ENCODE peak calls at places on chromosomes 1 and 21, in six cellular contexts. One of them, this sample, is unnamed.

GRCh38 chr1:94327001-94327685 is 89.8 kb upstream of the ARHGAP29 start:
- DNase-seq in AG10803: peak; percentile 81
- DNase-seq in mucosa of gallbladder: peak; percentile 37
- DNase-seq in NCI-H1417 treated with DMSO at 0.1 percent for 48 hours: no peak
- DNase-seq in GDM1: no peak
- DNase-seq in activated naive CD8-positive, alpha-beta T cell treated with anti-CD3 and anti-CD28 coated beads, Interleukin-2, amount 10 ng/mL, durations not matched to agents 7 days and 5 days: no peak
- DNase-seq in this sample: no peak

GRCh38 chr1:90948301-90948700 is 73.5 kb downstream of the ZNF644 start:
- DNase-seq in AG10803: no peak
- DNase-seq in mucosa of gallbladder: no peak
- DNase-seq in NCI-H1417 treated with DMSO at 0.1 percent for 48 hours: no peak
- DNase-seq in GDM1: no peak
- DNase-seq in activated naive CD8-positive, alpha-beta T cell treated with anti-CD3 and anti-CD28 coated beads, Interleukin-2, amount 10 ng/mL, durations not matched to agents 7 days and 5 days: no peak
- DNase-seq in this sample: no peak

GRCh38 chr1:230704830-230705229 is 9.1 kb downstream of the AGT start:
- DNase-seq in AG10803: no peak
- DNase-seq in mucosa of gallbladder: no peak
- DNase-seq in NCI-H1417 treated with DMSO at 0.1 percent for 48 hours: no peak
- DNase-seq in GDM1: no peak
- DNase-seq in activated naive CD8-positive, alpha-beta T cell treated with anti-CD3 and anti-CD28 coated beads, Interleukin-2, amount 10 ng/mL, durations not matched to agents 7 days and 5 days: no peak
- DNase-seq in this sample: no peak

GRCh38 chr1:28580706-28581530 is 11.1 kb upstream of the RAB42 start:
- DNase-seq in AG10803: peak; percentile 49
- DNase-seq in mucosa of gallbladder: peak; percentile 32
- DNase-seq in NCI-H1417 treated with DMSO at 0.1 percent for 48 hours: no peak
- DNase-seq in GDM1: peak; percentile 17
- DNase-seq in activated naive CD8-positive, alpha-beta T cell treated with anti-CD3 and anti-CD28 coated beads, Interleukin-2, amount 10 ng/mL, durations not matched to agents 7 days and 5 days: peak; percentile 57
- DNase-seq in this sample: peak; percentile 68

GRCh38 chr1:213303286-213303685 is 252.2 kb downstream of the RPS6KC1 start:
- DNase-seq in AG10803: peak; percentile 54
- DNase-seq in mucosa of gallbladder: peak; percentile 28
- DNase-seq in NCI-H1417 treated with DMSO at 0.1 percent for 48 hours: no peak
- DNase-seq in GDM1: no peak
- DNase-seq in activated naive CD8-positive, alpha-beta T cell treated with anti-CD3 and anti-CD28 coated beads, Interleukin-2, amount 10 ng/mL, durations not matched to agents 7 days and 5 days: no peak
- DNase-seq in this sample: no peak

GRCh38 chr1:26336477-26337205 is 17.3 kb downstream of the CRYBG2 start:
- DNase-seq in AG10803: no peak
- DNase-seq in mucosa of gallbladder: peak; percentile 88
- DNase-seq in NCI-H1417 treated with DMSO at 0.1 percent for 48 hours: peak; percentile 9
- DNase-seq in GDM1: no peak
- DNase-seq in activated naive CD8-positive, alpha-beta T cell treated with anti-CD3 and anti-CD28 coated beads, Interleukin-2, amount 10 ng/mL, durations not matched to agents 7 days and 5 days: peak; percentile 90
- DNase-seq in this sample: peak; percentile 96

GRCh38 chr1:101112051-101112770 is 86.6 kb upstream of the DPH5 start:
- DNase-seq in AG10803: no peak
- DNase-seq in mucosa of gallbladder: peak; percentile 14
- DNase-seq in NCI-H1417 treated with DMSO at 0.1 percent for 48 hours: no peak
- DNase-seq in GDM1: peak; percentile 76
- DNase-seq in activated naive CD8-positive, alpha-beta T cell treated with anti-CD3 and anti-CD28 coated beads, Interleukin-2, amount 10 ng/mL, durations not matched to agents 7 days and 5 days: peak; percentile 59
- DNase-seq in this sample: peak; percentile 40

GRCh38 chr1:1050577-1051052 is 23.5 kb downstream of the RNF223 start:
- DNase-seq in AG10803: no peak
- DNase-seq in mucosa of gallbladder: peak; percentile 61
- DNase-seq in NCI-H1417 treated with DMSO at 0.1 percent for 48 hours: no peak
- DNase-seq in GDM1: no peak
- DNase-seq in activated naive CD8-positive, alpha-beta T cell treated with anti-CD3 and anti-CD28 coated beads, Interleukin-2, amount 10 ng/mL, durations not matched to agents 7 days and 5 days: no peak
- DNase-seq in this sample: peak; percentile 75

GRCh38 chr1:36510418-36510817 is 27.7 kb upstream of the CSF3R start:
- DNase-seq in AG10803: no peak
- DNase-seq in mucosa of gallbladder: no peak
- DNase-seq in NCI-H1417 treated with DMSO at 0.1 percent for 48 hours: no peak
- DNase-seq in GDM1: no peak
- DNase-seq in activated naive CD8-positive, alpha-beta T cell treated with anti-CD3 and anti-CD28 coated beads, Interleukin-2, amount 10 ng/mL, durations not matched to agents 7 days and 5 days: no peak
- DNase-seq in this sample: no peak

GRCh38 chr21:32253215-32253641 is 25.6 kb downstream of the MIS18A start:
- DNase-seq in AG10803: peak; percentile 83
- DNase-seq in mucosa of gallbladder: peak; percentile 35
- DNase-seq in NCI-H1417 treated with DMSO at 0.1 percent for 48 hours: no peak
- DNase-seq in GDM1: no peak
- DNase-seq in activated naive CD8-positive, alpha-beta T cell treated with anti-CD3 and anti-CD28 coated beads, Interleukin-2, amount 10 ng/mL, durations not matched to agents 7 days and 5 days: no peak
- DNase-seq in this sample: no peak

GRCh38 chr1:65605621-65606020 is 185.2 kb downstream of the LEPR start:
- DNase-seq in AG10803: peak; percentile 15
- DNase-seq in mucosa of gallbladder: no peak
- DNase-seq in NCI-H1417 treated with DMSO at 0.1 percent for 48 hours: no peak
- DNase-seq in GDM1: no peak
- DNase-seq in activated naive CD8-positive, alpha-beta T cell treated with anti-CD3 and anti-CD28 coated beads, Interleukin-2, amount 10 ng/mL, durations not matched to agents 7 days and 5 days: no peak
- DNase-seq in this sample: no peak

GRCh38 chr21:42330380-42331336 is 15.4 kb upstream of the TFF3 start:
- DNase-seq in AG10803: no peak
- DNase-seq in mucosa of gallbladder: no peak
- DNase-seq in NCI-H1417 treated with DMSO at 0.1 percent for 48 hours: no peak
- DNase-seq in GDM1: no peak
- DNase-seq in activated naive CD8-positive, alpha-beta T cell treated with anti-CD3 and anti-CD28 coated beads, Interleukin-2, amount 10 ng/mL, durations not matched to agents 7 days and 5 days: no peak
- DNase-seq in this sample: no peak

GRCh38 chr1:47911892-47912291 is 85.3 kb downstream of the TRABD2B start:
- DNase-seq in AG10803: no peak
- DNase-seq in mucosa of gallbladder: no peak
- DNase-seq in NCI-H1417 treated with DMSO at 0.1 percent for 48 hours: no peak
- DNase-seq in GDM1: no peak
- DNase-seq in activated naive CD8-positive, alpha-beta T cell treated with anti-CD3 and anti-CD28 coated beads, Interleukin-2, amount 10 ng/mL, durations not matched to agents 7 days and 5 days: no peak
- DNase-seq in this sample: no peak

GRCh38 chr1:182672487-182672836 is 11.9 kb downstream of the RGS8 start:
- DNase-seq in AG10803: no peak
- DNase-seq in mucosa of gallbladder: no peak
- DNase-seq in NCI-H1417 treated with DMSO at 0.1 percent for 48 hours: no peak
- DNase-seq in GDM1: no peak
- DNase-seq in activated naive CD8-positive, alpha-beta T cell treated with anti-CD3 and anti-CD28 coated beads, Interleukin-2, amount 10 ng/mL, durations not matched to agents 7 days and 5 days: no peak
- DNase-seq in this sample: no peak

GRCh38 chr1:198449281-198449680 is 91.2 kb downstream of the ATP6V1G3 start:
- DNase-seq in AG10803: no peak
- DNase-seq in mucosa of gallbladder: no peak
- DNase-seq in NCI-H1417 treated with DMSO at 0.1 percent for 48 hours: no peak
- DNase-seq in GDM1: no peak
- DNase-seq in activated naive CD8-positive, alpha-beta T cell treated with anti-CD3 and anti-CD28 coated beads, Interleukin-2, amount 10 ng/mL, durations not matched to agents 7 days and 5 days: no peak
- DNase-seq in this sample: no peak

GRCh38 chr1:66553846-66554245 is 19.9 kb downstream of the SGIP1 start:
- DNase-seq in AG10803: peak; percentile 81
- DNase-seq in mucosa of gallbladder: no peak
- DNase-seq in NCI-H1417 treated with DMSO at 0.1 percent for 48 hours: no peak
- DNase-seq in GDM1: no peak
- DNase-seq in activated naive CD8-positive, alpha-beta T cell treated with anti-CD3 and anti-CD28 coated beads, Interleukin-2, amount 10 ng/mL, durations not matched to agents 7 days and 5 days: no peak
- DNase-seq in this sample: no peak

GRCh38 chr1:27332536-27333281 is 9.1 kb upstream of the SYTL1 start:
- DNase-seq in AG10803: peak; percentile 28
- DNase-seq in mucosa of gallbladder: no peak
- DNase-seq in NCI-H1417 treated with DMSO at 0.1 percent for 48 hours: no peak
- DNase-seq in GDM1: peak; percentile 18
- DNase-seq in activated naive CD8-positive, alpha-beta T cell treated with anti-CD3 and anti-CD28 coated beads, Interleukin-2, amount 10 ng/mL, durations not matched to agents 7 days and 5 days: peak; percentile 73
- DNase-seq in this sample: peak; percentile 39

GRCh38 chr1:211751438-211751837 is 76.0 kb upstream of the NEK2 start:
- DNase-seq in AG10803: no peak
- DNase-seq in mucosa of gallbladder: no peak
- DNase-seq in NCI-H1417 treated with DMSO at 0.1 percent for 48 hours: no peak
- DNase-seq in GDM1: no peak
- DNase-seq in activated naive CD8-positive, alpha-beta T cell treated with anti-CD3 and anti-CD28 coated beads, Interleukin-2, amount 10 ng/mL, durations not matched to agents 7 days and 5 days: no peak
- DNase-seq in this sample: no peak

GRCh38 chr1:205630651-205631009 is 1.2 kb downstream of the ELK4 start:
- DNase-seq in AG10803: no peak
- DNase-seq in mucosa of gallbladder: no peak
- DNase-seq in NCI-H1417 treated with DMSO at 0.1 percent for 48 hours: no peak
- DNase-seq in GDM1: no peak
- DNase-seq in activated naive CD8-positive, alpha-beta T cell treated with anti-CD3 and anti-CD28 coated beads, Interleukin-2, amount 10 ng/mL, durations not matched to agents 7 days and 5 days: no peak
- DNase-seq in this sample: no peak